ENCODE peak calls at places on chromosomes 6 and 20, in six cellular contexts. One of them, this sample, is unnamed.

GRCh38 chr6:2594868-2595267 is 155.9 kb downstream of the MYLK4 start:
- DNase-seq in HS-27A: no peak
- DNase-seq in fibroblast of the aortic adventitia: no peak
- DNase-seq in bronchial epithelial cell: peak; percentile 38
- DNase-seq in CD4-positive, alpha-beta memory T cell: no peak
- DNase-seq in cardiac muscle cell: no peak
- DNase-seq in this sample: no peak

GRCh38 chr6:131950767-131951575 is at the start of gene CCN2:
- DNase-seq in HS-27A: peak; percentile 99
- DNase-seq in fibroblast of the aortic adventitia: peak; percentile 100
- DNase-seq in bronchial epithelial cell: peak; percentile 84
- DNase-seq in CD4-positive, alpha-beta memory T cell: no peak
- DNase-seq in cardiac muscle cell: peak; percentile 99
- DNase-seq in this sample: no peak

GRCh38 chr20:63521602-63522001 is 1.0 kb downstream of the PPDPF start:
- DNase-seq in HS-27A: no peak
- DNase-seq in fibroblast of the aortic adventitia: no peak
- DNase-seq in bronchial epithelial cell: no peak
- DNase-seq in CD4-positive, alpha-beta memory T cell: no peak
- DNase-seq in cardiac muscle cell: peak; percentile 21
- DNase-seq in this sample: no peak

GRCh38 chr6:130742282-130742681 is 84.9 kb upstream of the SMLR1 start:
- DNase-seq in HS-27A: no peak
- DNase-seq in fibroblast of the aortic adventitia: peak; percentile 27
- DNase-seq in bronchial epithelial cell: no peak
- DNase-seq in CD4-positive, alpha-beta memory T cell: no peak
- DNase-seq in cardiac muscle cell: no peak
- DNase-seq in this sample: no peak

GRCh38 chr6:77463881-77464867 is 883 bp upstream of the HTR1B start:
- DNase-seq in HS-27A: no peak
- DNase-seq in fibroblast of the aortic adventitia: no peak
- DNase-seq in bronchial epithelial cell: no peak
- DNase-seq in CD4-positive, alpha-beta memory T cell: no peak
- DNase-seq in cardiac muscle cell: no peak
- DNase-seq in this sample: peak; percentile 64

GRCh38 chr6:2764610-2765165 is 505 bp upstream of the WRNIP1 start:
- DNase-seq in HS-27A: no peak
- DNase-seq in fibroblast of the aortic adventitia: peak; percentile 69
- DNase-seq in bronchial epithelial cell: peak; percentile 63
- DNase-seq in CD4-positive, alpha-beta memory T cell: peak; percentile 80
- DNase-seq in cardiac muscle cell: peak; percentile 82
- DNase-seq in this sample: peak; percentile 80

GRCh38 chr6:69819138-69819537 is 22.3 kb upstream of the LMBRD1 start:
- DNase-seq in HS-27A: no peak
- DNase-seq in fibroblast of the aortic adventitia: no peak
- DNase-seq in bronchial epithelial cell: no peak
- DNase-seq in CD4-positive, alpha-beta memory T cell: no peak
- DNase-seq in cardiac muscle cell: no peak
- DNase-seq in this sample: no peak

GRCh38 chr6:30885481-30885998 is 1.2 kb downstream of the DDR1 start:
- DNase-seq in HS-27A: no peak
- DNase-seq in fibroblast of the aortic adventitia: no peak
- DNase-seq in bronchial epithelial cell: peak; percentile 77
- DNase-seq in CD4-positive, alpha-beta memory T cell: no peak
- DNase-seq in cardiac muscle cell: no peak
- DNase-seq in this sample: no peak

GRCh38 chr6:159168536-159169192 is 536 bp upstream of the FNDC1 start:
- DNase-seq in HS-27A: no peak
- DNase-seq in fibroblast of the aortic adventitia: peak; percentile 30
- DNase-seq in bronchial epithelial cell: no peak
- DNase-seq in CD4-positive, alpha-beta memory T cell: no peak
- DNase-seq in cardiac muscle cell: peak; percentile 64
- DNase-seq in this sample: peak; percentile 32

GRCh38 chr6:117007659-117008058 is 130.6 kb downstream of the RFX6 start:
- DNase-seq in HS-27A: no peak
- DNase-seq in fibroblast of the aortic adventitia: no peak
- DNase-seq in bronchial epithelial cell: no peak
- DNase-seq in CD4-positive, alpha-beta memory T cell: no peak
- DNase-seq in cardiac muscle cell: no peak
- DNase-seq in this sample: no peak

GRCh38 chr20:3995067-3995748 is 20.1 kb downstream of the RNF24 start:
- DNase-seq in HS-27A: no peak
- DNase-seq in fibroblast of the aortic adventitia: peak; percentile 48
- DNase-seq in bronchial epithelial cell: peak; percentile 57
- DNase-seq in CD4-positive, alpha-beta memory T cell: no peak
- DNase-seq in cardiac muscle cell: peak; percentile 40
- DNase-seq in this sample: no peak

GRCh38 chr6:155270566-155271091 is 6.8 kb downstream of the CLDN20 start:
- DNase-seq in HS-27A: no peak
- DNase-seq in fibroblast of the aortic adventitia: no peak
- DNase-seq in bronchial epithelial cell: no peak
- DNase-seq in CD4-positive, alpha-beta memory T cell: no peak
- DNase-seq in cardiac muscle cell: no peak
- DNase-seq in this sample: no peak

GRCh38 chr6:109239918-109240321 is 142.3 kb downstream of the CD164 start:
- DNase-seq in HS-27A: no peak
- DNase-seq in fibroblast of the aortic adventitia: no peak
- DNase-seq in bronchial epithelial cell: no peak
- DNase-seq in CD4-positive, alpha-beta memory T cell: no peak
- DNase-seq in cardiac muscle cell: peak; percentile 22
- DNase-seq in this sample: no peak

GRCh38 chr6:66883453-66883852 is 1176.4 kb upstream of the EYS start:
- DNase-seq in HS-27A: no peak
- DNase-seq in fibroblast of the aortic adventitia: no peak
- DNase-seq in bronchial epithelial cell: no peak
- DNase-seq in CD4-positive, alpha-beta memory T cell: no peak
- DNase-seq in cardiac muscle cell: no peak
- DNase-seq in this sample: no peak

GRCh38 chr20:20333866-20334265 is 34.0 kb upstream of the INSM1 start:
- DNase-seq in HS-27A: no peak
- DNase-seq in fibroblast of the aortic adventitia: no peak
- DNase-seq in bronchial epithelial cell: no peak
- DNase-seq in CD4-positive, alpha-beta memory T cell: no peak
- DNase-seq in cardiac muscle cell: no peak
- DNase-seq in this sample: no peak

GRCh38 chr20:22403860-22404608 is 180.3 kb downstream of the FOXA2 start:
- DNase-seq in HS-27A: no peak
- DNase-seq in fibroblast of the aortic adventitia: peak; percentile 61
- DNase-seq in bronchial epithelial cell: no peak
- DNase-seq in CD4-positive, alpha-beta memory T cell: no peak
- DNase-seq in cardiac muscle cell: peak; percentile 37
- DNase-seq in this sample: no peak

GRCh38 chr20:57275334-57275733 is 8.9 kb upstream of the BMP7 start:
- DNase-seq in HS-27A: no peak
- DNase-seq in fibroblast of the aortic adventitia: no peak
- DNase-seq in bronchial epithelial cell: no peak
- DNase-seq in CD4-positive, alpha-beta memory T cell: no peak
- DNase-seq in cardiac muscle cell: no peak
- DNase-seq in this sample: no peak